ENCODE peak calls at places on chromosomes 11 and 22, in nine cellular contexts. I, G, Y, J, S, L, F, V and X are unnamed samples.

GRCh38 chr11:520428-521178 is 13.6 kb upstream of the RNH1 start:
- DNase-seq in V (no peak), J (no peak), G (no peak), I (no peak), S (no peak), Y (peak; percentile 10), L (no peak), F (no peak), X (no peak)

GRCh38 chr11:17102447-17102846 is 25.0 kb upstream of the RPS13 start:
- DNase-seq in S (no peak), J (no peak), Y (no peak), V (no peak), L (no peak), I (no peak), F (no peak), G (no peak), X (no peak)

GRCh38 chr11:27242591-27242990 is 120.4 kb downstream of the CCDC34 start:
- DNase-seq in J (no peak), S (no peak), G (peak; percentile 53), I (no peak), F (no peak), Y (no peak), L (no peak), V (no peak), X (no peak)

GRCh38 chr11:68961245-68961644 is 19.5 kb downstream of the MRGPRD start:
- DNase-seq in G (peak; percentile 33), S (no peak), J (no peak), I (no peak), V (no peak), F (no peak), Y (no peak), L (peak; percentile 54), X (no peak)

GRCh38 chr11:74681686-74682651 is 49.3 kb downstream of the CHRDL2 start:
- DNase-seq in V (no peak), L (peak; percentile 69), J (no peak), S (no peak), G (peak; percentile 37), F (no peak), I (no peak), Y (peak; percentile 65), X (no peak)

GRCh38 chr11:118883004-118883367 is 706 bp upstream of the CXCR5 start:
- DNase-seq in L (no peak), F (no peak), G (no peak), V (no peak), S (no peak), J (no peak), I (no peak), Y (no peak), X (no peak)

GRCh38 chr22:24978308-24978707 is 25.8 kb downstream of the KIAA1671 start:
- DNase-seq in I (no peak), G (no peak), V (no peak), S (no peak), F (no peak), L (no peak), J (no peak), Y (no peak), X (no peak)

GRCh38 chr11:119486691-119487259 is 63.8 kb upstream of the THY1 start:
- DNase-seq in J (no peak), S (no peak), L (peak; percentile 69), F (no peak), G (peak; percentile 40), Y (peak; percentile 4), V (no peak), I (no peak), X (no peak)

GRCh38 chr11:22207162-22207561 is 14.3 kb downstream of the ANO5 start:
- DNase-seq in F (no peak), S (no peak), V (no peak), Y (no peak), G (no peak), L (no peak), I (no peak), J (no peak), X (no peak)

GRCh38 chr22:42969348-42969975 is 45.5 kb downstream of the PACSIN2 start:
- DNase-seq in G (no peak), I (no peak), Y (no peak), J (no peak), F (no peak), S (no peak), L (no peak), V (no peak), X (no peak)
- TF ChIP-seq CTCF in G (no peak), I (no peak), Y (no peak), J (no peak), F (no peak), S (no peak), L (no peak), V (no peak), X (no peak)

DNA sequence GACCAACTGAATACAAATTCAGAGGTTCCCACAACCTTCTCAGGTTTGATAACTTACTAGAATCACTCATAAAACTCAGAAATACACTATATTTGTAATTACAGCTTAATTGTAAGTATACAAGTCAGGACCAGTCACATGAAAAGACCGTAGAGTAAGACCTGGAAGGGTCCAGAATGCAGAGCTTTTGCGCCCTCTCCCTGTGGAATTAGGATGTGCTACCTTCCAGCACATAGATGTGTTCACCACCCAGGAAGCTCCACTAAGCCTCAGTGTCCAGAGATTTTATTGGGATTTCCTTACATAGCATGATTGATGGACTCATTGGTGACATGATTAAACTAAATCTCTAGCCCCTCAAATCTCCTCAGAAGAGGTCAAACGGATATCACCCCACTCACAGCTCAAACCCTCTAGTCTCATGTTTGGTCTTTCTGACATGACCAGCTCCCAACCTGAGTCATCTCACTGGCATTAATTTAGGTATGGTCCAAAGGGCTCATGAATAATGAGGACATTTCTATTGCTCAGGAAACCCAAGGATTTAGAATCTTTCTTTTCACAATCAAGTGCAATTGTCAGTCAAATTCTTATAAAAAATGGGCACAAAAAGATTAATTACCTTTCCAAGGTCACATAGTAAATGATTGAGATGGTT is 77.2 kb upstream of the UBASH3B start:
- DNase-seq in J (peak; percentile 11), I (no peak), Y (no peak), G (no peak), F (no peak), L (no peak), V (no peak), S (no peak), X (no peak)
- TF ChIP-seq CTCF in J (no peak), I (no peak), Y (no peak), G (peak; percentile 45), F (no peak), L (no peak), V (no peak), S (no peak), X (no peak)

GRCh38 chr11:38824573-38824972 is 2226.5 kb upstream of the RAG2 start:
- DNase-seq in L (no peak), G (peak; percentile 41), I (no peak), F (no peak), V (no peak), J (peak; percentile 13), Y (no peak), S (no peak), X (no peak)
- TF ChIP-seq CTCF in L (no peak), G (peak; percentile 75), I (no peak), F (no peak), V (no peak), J (no peak), Y (no peak), S (peak; percentile 16), X (no peak)

GRCh38 chr11:102831128-102831708 is 12.2 kb downstream of the MMP3 start:
- DNase-seq in L (no peak), J (no peak), S (no peak), I (peak; percentile 22), G (peak; percentile 92), Y (peak; percentile 27), F (no peak), V (peak; percentile 30), X (peak; percentile 79)
- TF ChIP-seq CTCF in L (no peak), J (no peak), S (no peak), I (peak; percentile 28), G (peak; percentile 84), Y (no peak), F (peak; percentile 60), V (peak; percentile 47), X (peak; percentile 57)

GRCh38 chr11:133947298-133947905 is 9.4 kb downstream of the IGSF9B start:
- DNase-seq in Y (no peak), G (peak; percentile 95), S (no peak), V (no peak), J (peak; percentile 62), I (peak; percentile 62), L (no peak), F (no peak), X (peak; percentile 63)
- TF ChIP-seq CTCF in Y (no peak), G (peak; percentile 66), S (no peak), V (peak; percentile 23), J (peak; percentile 28), I (no peak), L (peak; percentile 31), F (peak; percentile 53), X (no peak)

GRCh38 chr11:31487848-31488247 is 21.6 kb downstream of the IMMP1L start:
- DNase-seq in J (peak; percentile 52), S (peak; percentile 44), G (no peak), F (no peak), I (no peak), V (no peak), L (no peak), Y (no peak), X (peak; percentile 15)
- TF ChIP-seq CTCF in J (peak; percentile 43), S (peak; percentile 39), G (peak; percentile 68), F (peak; percentile 2), I (no peak), V (no peak), L (no peak), Y (no peak), X (peak; percentile 35)

GRCh38 chr11:60970369-60970774 is 1.1 kb upstream of the CD6 start:
- DNase-seq in I (peak; percentile 81), F (no peak), S (peak; percentile 16), Y (peak; percentile 68), G (peak; percentile 85), V (no peak), L (no peak), J (peak; percentile 54), X (peak; percentile 74)
- TF ChIP-seq CTCF in I (peak; percentile 90), F (peak; percentile 94), S (peak; percentile 93), Y (peak; percentile 86), G (peak; percentile 90), V (peak; percentile 79), L (peak; percentile 33), J (peak; percentile 73), X (peak; percentile 84)

GRCh38 chr11:99020324-99021225 is at the start of gene CNTN5:
- DNase-seq in S (no peak), G (peak; percentile 90), F (no peak), L (peak; percentile 73), I (peak; percentile 9), V (no peak), J (no peak), Y (peak; percentile 26), X (peak; percentile 31)
- TF ChIP-seq CTCF in S (no peak), G (peak; percentile 38), F (no peak), L (no peak), I (no peak), V (no peak), J (no peak), Y (no peak), X (no peak)